ENCODE peak calls at places on chromosomes 3 and 15, in five cellular contexts. One of them, this sample, is unnamed. For H3K79me1, the result is how much of the 10 kb centered on the place peaks cover.

GRCh38 chr3:152737021-152737908 is 97.7 kb upstream of the P2RY1 start:
- DNase-seq in IMR-90: peak
- DNase-seq in H9: no peak
- DNase-seq in neuronal stem cell: no peak
- DNase-seq in mesendoderm: peak
- DNase-seq in this sample: peak

GRCh38 chr3:146682176-146682575 is 77.0 kb upstream of the PLSCR5 start:
- DNase-seq in mesendoderm: no peak
- DNase-seq in IMR-90: peak
- DNase-seq in H9: no peak
- DNase-seq in neuronal stem cell: no peak
- DNase-seq in this sample: no peak

GRCh38 chr15:74318376-74319137 is 48.9 kb downstream of the CYP11A1 start:
- DNase-seq in neuronal stem cell: no peak
- DNase-seq in mesendoderm: peak
- DNase-seq in H9: no peak
- DNase-seq in IMR-90: no peak
- DNase-seq in this sample: peak

GRCh38 chr3:71195492-71195891 is 388.0 kb downstream of the FOXP1 start:
- DNase-seq in mesendoderm: no peak
- DNase-seq in IMR-90: peak
- DNase-seq in H9: no peak
- DNase-seq in neuronal stem cell: no peak
- DNase-seq in this sample: peak

GRCh38 chr3:113035387-113035982 is 44.7 kb downstream of the GTPBP8 start:
- DNase-seq in H9: peak
- DNase-seq in IMR-90: peak
- DNase-seq in neuronal stem cell: peak
- DNase-seq in mesendoderm: peak
- DNase-seq in this sample: peak

GRCh38 chr3:97102641-97103040 is 288.2 kb downstream of the EPHA6 start:
- DNase-seq in H9: no peak
- DNase-seq in neuronal stem cell: no peak
- DNase-seq in IMR-90: no peak
- DNase-seq in mesendoderm: no peak
- DNase-seq in this sample: peak

GRCh38 chr15:86802244-86802643 is 722.6 kb downstream of the AGBL1 start:
- DNase-seq in H9: no peak
- DNase-seq in mesendoderm: no peak
- DNase-seq in neuronal stem cell: no peak
- DNase-seq in IMR-90: no peak
- DNase-seq in this sample: no peak

GRCh38 chr15:92158426-92158825 is 235.3 kb upstream of the ST8SIA2 start:
- DNase-seq in mesendoderm: peak
- DNase-seq in neuronal stem cell: no peak
- DNase-seq in IMR-90: peak
- DNase-seq in H9: peak
- DNase-seq in this sample: no peak

GRCh38 chr3:23302276-23302675 is 99.1 kb downstream of the UBE2E2 start:
- DNase-seq in mesendoderm: no peak
- DNase-seq in H9: no peak
- DNase-seq in neuronal stem cell: no peak
- DNase-seq in IMR-90: peak
- DNase-seq in this sample: no peak

GRCh38 chr3:186538779-186539178 is 5.4 kb downstream of the CRYGS start:
- DNase-seq in H9: no peak
- DNase-seq in mesendoderm: no peak
- DNase-seq in neuronal stem cell: no peak
- DNase-seq in IMR-90: no peak
- DNase-seq in this sample: no peak

GRCh38 chr15:80578871-80579270 is 116.2 kb upstream of the ABHD17C start:
- DNase-seq in neuronal stem cell: no peak
- DNase-seq in IMR-90: no peak
- DNase-seq in H9: peak
- DNase-seq in mesendoderm: no peak
- DNase-seq in this sample: no peak

GRCh38 chr3:45347329-45348000 is 40.9 kb upstream of the LARS2 start:
- DNase-seq in H9: no peak
- DNase-seq in IMR-90: peak
- DNase-seq in neuronal stem cell: no peak
- DNase-seq in mesendoderm: no peak
- DNase-seq in this sample: no peak

GRCh38 chr3:99526927-99527326 is 111.5 kb upstream of the COL8A1 start:
- DNase-seq in H9: no peak
- DNase-seq in neuronal stem cell: no peak
- DNase-seq in mesendoderm: peak
- DNase-seq in IMR-90: peak
- DNase-seq in this sample: no peak

GRCh38 chr3:36305929-36306520 is 74.3 kb upstream of the STAC start:
- DNase-seq in mesendoderm: no peak
- DNase-seq in IMR-90: no peak
- DNase-seq in H9: no peak
- DNase-seq in neuronal stem cell: no peak
- DNase-seq in this sample: no peak

GRCh38 chr3:53243165-53243564 is 12.7 kb downstream of the TKT start:
- DNase-seq in neuronal stem cell: no peak
- DNase-seq in H9: peak
- DNase-seq in IMR-90: no peak
- DNase-seq in mesendoderm: peak
- DNase-seq in this sample: peak

GRCh38 chr15:56243774-56244236 is at the start of gene RFX7:
- DNase-seq in mesendoderm: peak
- DNase-seq in H9: peak
- DNase-seq in neuronal stem cell: peak
- DNase-seq in IMR-90: peak
- DNase-seq in this sample: peak

GRCh38 chr3:104933981-104934380 is 432.7 kb upstream of the ALCAM start:
- DNase-seq in IMR-90: no peak
- DNase-seq in H9: no peak
- DNase-seq in mesendoderm: no peak
- DNase-seq in neuronal stem cell: no peak
- DNase-seq in this sample: no peak

GRCh38 chr15:30023798-30024295 is 58.9 kb upstream of the GOLGA8J start:
- DNase-seq in IMR-90: peak
- DNase-seq in mesendoderm: no peak
- DNase-seq in neuronal stem cell: no peak
- DNase-seq in H9: no peak
- DNase-seq in this sample: no peak

GRCh38 chr15:63261311-63261710 is 16.1 kb upstream of the APH1B start:
- DNase-seq in IMR-90: no peak
- DNase-seq in neuronal stem cell: no peak
- DNase-seq in mesendoderm: no peak
- DNase-seq in H9: no peak
- DNase-seq in this sample: no peak

GRCh38 chr15:69666921-69667811 is 214.5 kb downstream of the RPLP1 start:
- DNase-seq in mesendoderm: no peak
- DNase-seq in neuronal stem cell: no peak
- DNase-seq in IMR-90: no peak
- DNase-seq in H9: no peak
- DNase-seq in this sample: no peak

GRCh38 chr3:5347486-5347885 is 160.0 kb downstream of the EDEM1 start:
- DNase-seq in IMR-90: no peak
- DNase-seq in mesendoderm: no peak
- DNase-seq in H9: no peak
- DNase-seq in neuronal stem cell: no peak
- DNase-seq in this sample: no peak

GRCh38 chr3:5349343-5349742 is 161.8 kb downstream of the EDEM1 start:
- DNase-seq in H9: no peak
- DNase-seq in neuronal stem cell: no peak
- DNase-seq in mesendoderm: peak
- DNase-seq in IMR-90: no peak
- DNase-seq in this sample: no peak

GRCh38 chr3:5344707-5345106 is 157.2 kb downstream of the EDEM1 start:
- DNase-seq in H9: no peak
- DNase-seq in mesendoderm: no peak
- DNase-seq in IMR-90: no peak
- DNase-seq in neuronal stem cell: no peak
- DNase-seq in this sample: no peak

GRCh38 chr3:5348229-5348628 is 160.7 kb downstream of the EDEM1 start:
- DNase-seq in neuronal stem cell: no peak
- DNase-seq in mesendoderm: no peak
- DNase-seq in H9: no peak
- DNase-seq in IMR-90: no peak
- DNase-seq in this sample: no peak
- H3K79me1 ChIP-seq in neuronal stem cell: under half
- H3K79me1 ChIP-seq in mesendoderm: under half
- H3K79me1 ChIP-seq in H9: under half
- H3K79me1 ChIP-seq in IMR-90: under half
- H3K79me1 ChIP-seq in this sample: under half

GRCh38 chr15:67006089-67007065 is 59.0 kb upstream of the SMAD3 start:
- DNase-seq in IMR-90: peak
- DNase-seq in neuronal stem cell: no peak
- DNase-seq in H9: no peak
- DNase-seq in mesendoderm: no peak
- DNase-seq in this sample: peak

GRCh38 chr15:67003586-67003985 is 61.8 kb upstream of the SMAD3 start:
- DNase-seq in mesendoderm: no peak
- DNase-seq in IMR-90: peak
- DNase-seq in H9: no peak
- DNase-seq in neuronal stem cell: no peak
- DNase-seq in this sample: peak

GRCh38 chr15:67002379-67002778 is 63.0 kb upstream of the SMAD3 start:
- DNase-seq in H9: no peak
- DNase-seq in mesendoderm: no peak
- DNase-seq in IMR-90: no peak
- DNase-seq in neuronal stem cell: no peak
- DNase-seq in this sample: no peak

GRCh38 chr15:67004142-67004541 is 61.3 kb upstream of the SMAD3 start:
- DNase-seq in neuronal stem cell: no peak
- DNase-seq in IMR-90: no peak
- DNase-seq in mesendoderm: no peak
- DNase-seq in H9: no peak
- DNase-seq in this sample: no peak

GRCh38 chr15:67005294-67005996 is 60.0 kb upstream of the SMAD3 start:
- DNase-seq in mesendoderm: peak
- DNase-seq in IMR-90: no peak
- DNase-seq in H9: no peak
- DNase-seq in neuronal stem cell: no peak
- DNase-seq in this sample: no peak
- H3K23ac ChIP-seq in mesendoderm: no peak
- H3K23ac ChIP-seq in IMR-90: peak
- H3K23ac ChIP-seq in H9: no peak
- H3K23ac ChIP-seq in neuronal stem cell: no peak
- H3K23ac ChIP-seq in this sample: no peak

GRCh38 chr3:129597792-129598381 is 8.6 kb downstream of the PLXND1 start:
- DNase-seq in neuronal stem cell: no peak
- DNase-seq in H9: peak
- DNase-seq in mesendoderm: peak
- DNase-seq in IMR-90: peak
- DNase-seq in this sample: peak
- H3K79me1 ChIP-seq in neuronal stem cell: under half
- H3K79me1 ChIP-seq in H9: under half
- H3K79me1 ChIP-seq in mesendoderm: under half
- H3K79me1 ChIP-seq in IMR-90: half or more
- H3K79me1 ChIP-seq in this sample: under half

GRCh38 chr3:194973366-194974000 is 287.8 kb downstream of the FAM43A start:
- DNase-seq in neuronal stem cell: no peak
- DNase-seq in mesendoderm: no peak
- DNase-seq in H9: no peak
- DNase-seq in IMR-90: no peak
- DNase-seq in this sample: no peak
- H3K23ac ChIP-seq in neuronal stem cell: no peak
- H3K23ac ChIP-seq in mesendoderm: no peak
- H3K23ac ChIP-seq in H9: no peak
- H3K23ac ChIP-seq in IMR-90: no peak
- H3K23ac ChIP-seq in this sample: no peak

GRCh38 chr3:134330895-134331810 is 43.1 kb downstream of the AMOTL2 start:
- DNase-seq in IMR-90: peak
- DNase-seq in neuronal stem cell: no peak
- DNase-seq in mesendoderm: peak
- DNase-seq in H9: no peak
- DNase-seq in this sample: peak
- H3K79me1 ChIP-seq in IMR-90: under half
- H3K79me1 ChIP-seq in neuronal stem cell: under half
- H3K79me1 ChIP-seq in mesendoderm: under half
- H3K79me1 ChIP-seq in H9: under half
- H3K79me1 ChIP-seq in this sample: under half

GRCh38 chr15:72970965-72971746 is 81.1 kb upstream of the NEO1 start:
- DNase-seq in mesendoderm: no peak
- DNase-seq in H9: no peak
- DNase-seq in neuronal stem cell: no peak
- DNase-seq in IMR-90: peak
- DNase-seq in this sample: no peak
- H3K23ac ChIP-seq in mesendoderm: no peak
- H3K23ac ChIP-seq in H9: no peak
- H3K23ac ChIP-seq in neuronal stem cell: no peak
- H3K23ac ChIP-seq in IMR-90: peak
- H3K23ac ChIP-seq in this sample: no peak

GRCh38 chr15:98891301-98891700 is 116.3 kb downstream of the PGPEP1L start:
- DNase-seq in neuronal stem cell: no peak
- DNase-seq in IMR-90: no peak
- DNase-seq in H9: no peak
- DNase-seq in mesendoderm: no peak
- DNase-seq in this sample: no peak
- H3K79me1 ChIP-seq in neuronal stem cell: under half
- H3K79me1 ChIP-seq in IMR-90: half or more
- H3K79me1 ChIP-seq in H9: under half
- H3K79me1 ChIP-seq in mesendoderm: under half
- H3K79me1 ChIP-seq in this sample: under half

GRCh38 chr3:40642812-40643211 is 118.1 kb downstream of the ZNF621 start:
- DNase-seq in mesendoderm: no peak
- DNase-seq in H9: peak
- DNase-seq in IMR-90: no peak
- DNase-seq in neuronal stem cell: no peak
- DNase-seq in this sample: no peak

GRCh38 chr3:40639006-40639405 is 114.2 kb downstream of the ZNF621 start:
- DNase-seq in H9: no peak
- DNase-seq in neuronal stem cell: no peak
- DNase-seq in IMR-90: no peak
- DNase-seq in mesendoderm: no peak
- DNase-seq in this sample: no peak

GRCh38 chr3:40637891-40638290 is 113.1 kb downstream of the ZNF621 start:
- DNase-seq in neuronal stem cell: no peak
- DNase-seq in IMR-90: no peak
- DNase-seq in mesendoderm: no peak
- DNase-seq in H9: no peak
- DNase-seq in this sample: no peak
- H3K23ac ChIP-seq in neuronal stem cell: no peak
- H3K23ac ChIP-seq in IMR-90: no peak
- H3K23ac ChIP-seq in mesendoderm: no peak
- H3K23ac ChIP-seq in H9: no peak
- H3K23ac ChIP-seq in this sample: no peak

This sample was measured in mesenchymal stem cell.